ENCODE peak calls at places on chromosomes 4 and X, in six cellular contexts. T is heart right ventricle, J is GM23338, G is upper lobe of right lung, R is ascending aorta, B is neural progenitor cell. W is an unnamed sample.

GRCh38 chrX:262391-262909 is 18.7 kb upstream of the PLCXD1 start:
- DNase-seq in T (no peak), J (no peak), G (peak), R (no peak), B (no peak), W (peak)

GRCh38 chrX:152884171-152884570 is 13.7 kb upstream of the ZNF185 start:
- DNase-seq in T (no peak), J (peak), G (no peak), R (no peak), B (no peak), W (no peak)

GRCh38 chr4:15868065-15868464 is 70.5 kb downstream of the FGFBP1 start:
- DNase-seq in T (no peak), J (peak), G (no peak), R (no peak), B (peak), W (no peak)

GRCh38 chr4:150236626-150237025 is 158.4 kb downstream of the DCLK2 start:
- DNase-seq in T (no peak), J (no peak), G (no peak), R (no peak), B (no peak), W (no peak)

GRCh38 chr4:79049840-79050520 is 110.7 kb upstream of the PAQR3 start:
- DNase-seq in T (no peak), J (peak), G (no peak), R (no peak), B (no peak), W (no peak)

GRCh38 chr4:17095771-17096170 is 197.3 kb upstream of the LDB2 start:
- DNase-seq in T (no peak), J (peak), G (no peak), R (no peak), B (no peak), W (no peak)

GRCh38 chr4:90950385-90950841 is 823.2 kb downstream of the CCSER1 start:
- DNase-seq in T (no peak), J (no peak), G (no peak), R (no peak), B (no peak), W (no peak)

GRCh38 chr4:19776021-19776459 is 475.7 kb upstream of the SLIT2 start:
- DNase-seq in T (no peak), J (no peak), G (no peak), R (no peak), B (peak), W (no peak)

GRCh38 chrX:15680401-15680800 is 15.8 kb upstream of the CLTRN start:
- DNase-seq in T (no peak), J (no peak), G (no peak), R (no peak), B (no peak), W (no peak)

GRCh38 chr4:73883306-73883705 is 14.1 kb downstream of the CXCL1 start:
- DNase-seq in T (no peak), J (no peak), G (no peak), R (no peak), B (no peak), W (no peak)

GRCh38 chrX:155070663-155070974 is 317 bp downstream of the CMC4 start:
- DNase-seq in T (no peak), J (no peak), G (no peak), R (no peak), B (no peak), W (no peak)

GRCh38 chr4:126582737-126583136 is 1050.0 kb upstream of the INTU start:
- DNase-seq in T (no peak), J (peak), G (no peak), R (no peak), B (peak), W (no peak)

GRCh38 chr4:133150643-133151300 is 1.7 kb downstream of the PCDH10 start:
- DNase-seq in T (no peak), J (peak), G (no peak), R (no peak), B (peak), W (no peak)

GRCh38 chr4:98687876-98688275 is 29.5 kb upstream of the TSPAN5 start:
- DNase-seq in T (no peak), J (no peak), G (no peak), R (no peak), B (no peak), W (no peak)

GRCh38 chr4:156303708-156304107 is 350.0 kb upstream of the CTSO start:
- DNase-seq in T (no peak), J (no peak), G (no peak), R (no peak), B (no peak), W (no peak)

GRCh38 chr4:95508421-95508820 is 40.4 kb downstream of the UNC5C start:
- DNase-seq in T (no peak), J (no peak), G (no peak), R (no peak), B (no peak), W (no peak)

GRCh38 chr4:2085496-2085901 is 26.4 kb downstream of the NAT8L start:
- DNase-seq in T (no peak), J (no peak), G (peak), R (no peak), B (no peak), W (peak)

GRCh38 chr4:156999175-156999517 is 27.5 kb upstream of the PDGFC start:
- DNase-seq in T (peak), J (peak), G (no peak), R (no peak), B (no peak), W (peak)

GRCh38 chrX:14039344-14039743 is 9.7 kb upstream of the GEMIN8 start:
- DNase-seq in T (peak), J (peak), G (no peak), R (no peak), B (peak), W (peak)

GRCh38 chr4:2792711-2793577 is at the start of gene SH3BP2:
- DNase-seq in T (peak), J (peak), G (peak), R (no peak), B (peak), W (peak)

GRCh38 chr4:41625531-41625930 is 87.6 kb downstream of the LIMCH1 start:
- DNase-seq in T (no peak), J (no peak), G (no peak), R (no peak), B (no peak), W (no peak)

GRCh38 chr4:110108470-110108869 is 89.9 kb downstream of the ELOVL6 start:
- DNase-seq in T (no peak), J (no peak), G (no peak), R (no peak), B (no peak), W (no peak)

GRCh38 chrX:68669094-68669830 is 21.8 kb downstream of the STARD8 start:
- DNase-seq in T (no peak), J (peak), G (no peak), R (no peak), B (peak), W (no peak)

GRCh38 chr4:163350672-163351071 is 7.0 kb downstream of the NPY5R start:
- DNase-seq in T (no peak), J (no peak), G (no peak), R (no peak), B (no peak), W (no peak)

GRCh38 chrX:124433186-124433585 is 86.8 kb downstream of the SH2D1A start:
- DNase-seq in T (no peak), J (no peak), G (no peak), R (no peak), B (no peak), W (no peak)

GRCh38 chrX:9141496-9141895 is 107.6 kb upstream of the FAM9B start:
- DNase-seq in T (no peak), J (no peak), G (no peak), R (no peak), B (no peak), W (no peak)

GRCh38 chr4:5804656-5805055 is 88.2 kb downstream of the CRMP1 start:
- DNase-seq in T (no peak), J (peak), G (no peak), R (no peak), B (no peak), W (no peak)

GRCh38 chr4:47315346-47315745 is 148.2 kb downstream of the COMMD8 start:
- DNase-seq in T (no peak), J (no peak), G (no peak), R (no peak), B (no peak), W (no peak)

DNA sequence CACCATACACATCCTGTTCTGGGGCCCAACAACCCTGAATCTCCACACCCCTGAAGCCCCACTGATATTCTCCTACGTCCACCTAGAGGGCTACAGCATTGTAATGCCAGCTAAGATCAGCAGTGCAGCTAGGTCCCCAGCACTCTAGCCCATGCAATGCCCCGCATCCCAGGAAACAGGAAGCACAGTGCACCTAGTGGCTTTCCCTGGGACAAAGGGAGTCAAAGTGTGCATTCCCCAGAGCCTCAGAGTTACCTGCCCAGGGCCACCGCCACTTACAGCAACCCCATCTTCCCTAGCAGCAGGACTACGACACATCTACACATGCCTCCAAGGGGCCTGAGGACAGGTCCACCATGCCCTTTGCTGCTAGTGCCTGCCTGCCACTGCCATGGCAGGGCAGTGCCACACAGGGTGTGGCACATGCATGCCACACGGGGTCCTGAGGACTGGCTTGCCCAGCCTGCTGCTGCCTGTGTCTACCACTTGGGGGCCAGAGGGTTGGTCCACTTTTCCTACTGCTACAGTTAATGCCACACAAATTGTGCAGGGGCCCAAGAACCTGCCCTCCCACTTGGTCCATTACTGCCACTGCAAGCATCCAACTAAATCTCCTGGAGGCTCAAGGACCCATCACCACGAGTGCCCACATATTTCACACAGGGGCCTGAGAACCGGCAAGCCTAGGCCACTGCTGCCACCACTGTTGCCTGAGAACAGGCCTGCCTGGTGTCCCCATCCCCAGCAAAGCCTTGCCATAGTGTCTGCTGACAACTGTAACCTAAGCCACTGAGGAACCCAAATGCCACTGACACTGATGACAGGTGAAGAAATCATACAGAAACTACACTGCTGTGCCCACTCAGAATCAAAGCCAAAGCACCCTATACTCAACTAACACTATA is 23.7 kb downstream of the TLR6 start:
- DNase-seq in T (no peak), J (peak), G (no peak), R (no peak), B (no peak), W (no peak)
- TF ChIP-seq CTCF in T (no peak), J (peak), G (no peak), R (no peak), B (peak), W (no peak)

DNA sequence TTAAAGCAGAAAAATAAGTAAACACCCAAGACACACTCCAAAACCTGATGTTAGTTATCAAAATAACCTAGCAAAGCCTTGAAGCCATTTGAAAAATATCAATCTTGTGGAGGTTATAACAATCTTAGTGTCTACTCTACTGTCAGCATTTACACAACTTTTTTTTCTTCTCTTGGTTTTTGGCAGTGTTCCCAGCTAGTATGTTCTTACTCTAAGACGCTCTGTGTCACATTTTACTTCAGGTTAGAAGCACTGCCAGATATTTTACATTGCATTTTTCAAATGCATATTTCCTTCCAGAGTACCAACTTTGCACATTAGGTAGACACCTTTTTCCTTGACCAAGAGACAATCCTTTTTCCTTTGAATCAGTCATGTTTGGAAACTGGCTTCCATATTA is 114.0 kb upstream of the INPP4B start:
- DNase-seq in T (no peak), J (no peak), G (no peak), R (no peak), B (no peak), W (no peak)
- H3K27ac ChIP-seq in T (no peak), J (no peak), G (no peak), R (no peak), B (no peak), W (no peak)

GRCh38 chr4:139279723-139280620 is at the start of gene MGARP:
- DNase-seq in T (no peak), J (peak), G (peak), R (no peak), B (peak), W (no peak)
- TF ChIP-seq CTCF in T (no peak), J (no peak), G (no peak), R (no peak), B (no peak), W (no peak)

GRCh38 chr4:25233194-25233593 is 639 bp upstream of the PI4K2B start:
- DNase-seq in T (no peak), J (no peak), G (no peak), R (no peak), B (no peak), W (no peak)

GRCh38 chr4:25236971-25237370 is 3.1 kb downstream of the PI4K2B start:
- DNase-seq in T (no peak), J (no peak), G (no peak), R (no peak), B (no peak), W (no peak)

GRCh38 chr4:25233737-25234389 is at the start of gene PI4K2B:
- DNase-seq in T (peak), J (peak), G (peak), R (peak), B (peak), W (peak)

GRCh38 chr4:25234390-25235367 is 846 bp downstream of the PI4K2B start:
- DNase-seq in T (peak), J (peak), G (peak), R (no peak), B (peak), W (peak)

DNA sequence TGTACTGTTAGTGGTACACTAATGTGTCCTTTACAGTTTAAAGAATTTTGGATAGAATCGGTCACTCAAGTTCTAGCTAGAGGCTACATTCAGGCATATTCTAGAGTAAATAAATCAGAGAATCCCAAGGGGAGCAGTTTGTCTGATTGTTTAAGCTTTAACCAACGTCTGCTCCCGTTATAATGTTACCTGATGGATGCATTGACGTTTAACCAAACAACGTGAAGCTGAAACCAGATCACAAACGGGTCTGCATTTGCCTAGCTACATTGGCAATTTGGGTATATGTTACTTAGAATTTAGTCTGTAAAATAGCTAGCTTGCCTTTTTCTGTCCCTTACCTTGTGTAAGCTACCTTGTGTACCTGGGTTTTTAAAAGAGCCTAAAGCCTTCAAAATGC is 1.6 kb downstream of the PI4K2B start:
- DNase-seq in T (no peak), J (no peak), G (no peak), R (no peak), B (no peak), W (no peak)
- H3K27ac ChIP-seq in T (no peak), J (no peak), G (peak), R (peak), B (no peak), W (peak)

GRCh38 chr4:153792007-153792892 is 3.4 kb upstream of the SFRP2 start:
- DNase-seq in T (peak), J (peak), G (peak), R (no peak), B (peak), W (no peak)
- TF ChIP-seq CTCF in T (peak), J (peak), G (peak), R (no peak), B (peak), W (no peak)